ENCODE peak calls at places on chromosomes 16 and 17, in nine cellular contexts. T is K562, I is coronary artery, X is ascending aorta, K is IMR-90, N is stomach, P is tibial nerve, V is kidney, A is Peyer's patch. F is an unnamed sample.

GRCh38 chr17:59838196-59838911 is 54.4 kb downstream of the TUBD1 start:
- DNase-seq in I (no peak), K (no peak), V (peak), N (no peak), P (no peak), T (peak), A (no peak), X (no peak), F (peak)

GRCh38 chr16:87860553-87861299 is 8.6 kb downstream of the SLC7A5 start:
- DNase-seq in I (no peak), K (peak), P (no peak), X (no peak), N (no peak), T (peak), V (no peak), A (no peak), F (peak)

GRCh38 chr17:64349949-64350348 is 40.7 kb downstream of the PECAM1 start:
- DNase-seq in N (no peak), T (no peak), K (no peak), I (no peak), V (no peak), X (no peak), A (no peak), P (no peak), F (no peak)

GRCh38 chr16:4414187-4414909 is 2.0 kb downstream of the CORO7 start:
- DNase-seq in A (no peak), N (peak), P (no peak), X (no peak), T (no peak), I (no peak), V (no peak), K (no peak), F (no peak)

GRCh38 chr17:36496018-36496789 is 9.7 kb downstream of the ZNHIT3 start:
- DNase-seq in A (no peak), I (no peak), V (peak), P (no peak), T (no peak), K (peak), N (no peak), X (no peak), F (peak)

GRCh38 chr16:12971216-12971615 is 69.8 kb downstream of the SHISA9 start:
- DNase-seq in T (peak), A (no peak), N (peak), K (no peak), I (no peak), X (no peak), V (no peak), P (no peak), F (peak)

GRCh38 chr16:12089492-12090161 is 113.1 kb downstream of the SNX29 start:
- DNase-seq in I (no peak), K (peak), N (peak), T (peak), V (peak), A (peak), P (no peak), X (peak), F (peak)

GRCh38 chr17:16916557-16916920 is 55.4 kb downstream of the TNFRSF13B start:
- DNase-seq in T (no peak), A (no peak), X (no peak), V (no peak), K (no peak), N (peak), P (no peak), I (no peak), F (no peak)

GRCh38 chr16:67409631-67410030 is 6.6 kb downstream of the ZDHHC1 start:
- DNase-seq in T (no peak), V (peak), I (no peak), P (no peak), N (no peak), A (no peak), X (no peak), K (no peak), F (no peak)

GRCh38 chr17:81400154-81400938 is 5.1 kb downstream of the BAHCC1 start:
- DNase-seq in I (no peak), A (peak), K (peak), T (peak), N (peak), P (no peak), V (no peak), X (no peak), F (no peak)

GRCh38 chr16:49513040-49513439 is 139.4 kb downstream of the C16orf78 start:
- DNase-seq in A (no peak), V (peak), K (no peak), P (no peak), N (no peak), X (no peak), T (peak), I (no peak), F (no peak)

GRCh38 chr16:29757950-29758466 is 12.2 kb upstream of the C16orf54 start:
- DNase-seq in X (no peak), V (no peak), K (peak), T (no peak), I (no peak), N (no peak), P (no peak), A (no peak), F (peak)

GRCh38 chr17:9209781-9210370 is 188.6 kb downstream of the NTN1 start:
- DNase-seq in T (no peak), V (peak), N (no peak), I (no peak), P (no peak), X (no peak), A (peak), K (no peak), F (no peak)

GRCh38 chr17:80385046-80385445 is 29.9 kb upstream of the ENDOV start:
- DNase-seq in N (no peak), T (no peak), I (peak), V (no peak), X (no peak), K (no peak), P (no peak), A (no peak), F (no peak)

GRCh38 chr16:35431829-35432663 is 1972.6 kb downstream of the TP53TG3F start:
- DNase-seq in N (no peak), K (no peak), A (no peak), X (no peak), T (peak), I (no peak), V (no peak), P (no peak), F (no peak)

GRCh38 chr16:73071131-73071940 is 23.4 kb upstream of the ZFHX3 start:
- DNase-seq in K (no peak), T (no peak), N (peak), I (peak), V (peak), A (peak), X (no peak), P (no peak), F (no peak)

GRCh38 chr16:28212532-28212873 is 738 bp upstream of the XPO6 start:
- DNase-seq in K (peak), P (no peak), T (peak), V (no peak), X (no peak), A (no peak), I (no peak), N (no peak), F (no peak)

GRCh38 chr17:46157443-46158107 is 35.7 kb downstream of the KANSL1 start:
- DNase-seq in V (no peak), P (no peak), A (no peak), X (no peak), N (no peak), T (no peak), I (no peak), K (peak), F (peak)

GRCh38 chr16:50702725-50703124 is 9.3 kb downstream of the NOD2 start:
- DNase-seq in K (no peak), X (no peak), T (no peak), I (no peak), N (no peak), P (no peak), V (no peak), A (no peak), F (no peak)

GRCh38 chr17:17606416-17607000 is 15.0 kb upstream of the PEMT start:
- DNase-seq in N (no peak), T (peak), K (no peak), V (no peak), I (no peak), P (no peak), X (no peak), A (no peak), F (no peak)

GRCh38 chr17:78379134-78379497 is 667 bp downstream of the PGS1 start:
- DNase-seq in X (no peak), T (no peak), K (peak), I (no peak), V (no peak), N (no peak), A (no peak), P (no peak), F (peak)

GRCh38 chr16:24538756-24539294 is 541 bp upstream of the RBBP6 start:
- DNase-seq in X (no peak), T (peak), N (peak), I (no peak), V (no peak), A (no peak), K (no peak), P (no peak), F (peak)

GRCh38 chr17:74274060-74274702 is at the start of gene DNAI2:
- DNase-seq in V (no peak), K (no peak), A (no peak), T (no peak), I (no peak), P (no peak), X (no peak), N (no peak), F (no peak)

GRCh38 chr17:21174719-21175118 is 39.2 kb downstream of the TMEM11 start:
- DNase-seq in N (peak), A (no peak), P (no peak), V (no peak), T (no peak), I (no peak), X (no peak), K (peak), F (peak)

GRCh38 chr16:11136600-11136999 is 119.4 kb downstream of the SOCS1 start:
- DNase-seq in N (no peak), P (no peak), K (no peak), A (no peak), T (no peak), X (no peak), V (no peak), I (no peak), F (peak)

GRCh38 chr16:19472487-19472886 is 49.4 kb downstream of the GDE1 start:
- DNase-seq in V (no peak), A (no peak), X (no peak), N (no peak), K (no peak), I (no peak), T (no peak), P (no peak), F (no peak)

GRCh38 chr17:21275579-21276339 is 8.8 kb upstream of the MAP2K3 start:
- DNase-seq in X (peak), N (peak), A (peak), T (peak), V (peak), P (peak), I (peak), K (peak), F (peak)

GRCh38 chr17:21242026-21242700 is 11.0 kb downstream of the NATD1 start:
- DNase-seq in X (no peak), K (no peak), N (no peak), I (no peak), P (no peak), V (no peak), A (no peak), T (no peak), F (no peak)

GRCh38 chr16:46961373-46962353 is 11.8 kb downstream of the DNAJA2 start:
- DNase-seq in P (no peak), V (no peak), T (no peak), X (no peak), A (no peak), I (no peak), K (peak), N (no peak), F (no peak)

GRCh38 chr17:17809527-17810373 is 27.0 kb downstream of the SREBF1 start:
- DNase-seq in P (peak), X (no peak), V (peak), I (no peak), N (no peak), K (no peak), A (no peak), T (no peak), F (peak)

DNA sequence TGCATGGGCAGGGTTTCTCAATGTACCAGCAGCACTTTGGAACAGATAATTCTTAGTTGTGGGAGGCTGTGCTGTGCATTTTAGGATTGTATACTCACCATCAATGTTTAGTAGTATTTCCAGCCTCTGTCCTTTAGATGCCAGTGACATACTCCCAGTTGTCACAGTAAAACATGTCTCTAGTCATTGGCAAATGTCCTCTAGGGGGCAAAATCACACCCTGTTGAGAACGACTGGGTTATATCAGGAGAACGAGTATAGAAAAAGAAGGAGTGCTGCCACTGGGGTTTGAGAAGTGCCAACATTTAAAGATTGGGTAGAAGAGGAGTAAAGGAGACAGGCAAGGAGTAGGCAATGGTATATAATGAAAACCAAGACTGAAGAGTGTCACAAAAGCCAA is 37.9 kb upstream of the SMIM36 start:
- DNase-seq in X (no peak), K (no peak), P (no peak), V (no peak), T (peak), I (no peak), A (no peak), N (no peak), F (peak)
- TF ChIP-seq CTCF in X (peak), K (no peak), P (peak), V (peak), T (peak), I (no peak), A (no peak), N (no peak), F (peak)

GRCh38 chr16:74771656-74772315 is 2.8 kb downstream of the FA2H start:
- DNase-seq in T (no peak), I (no peak), P (no peak), A (no peak), N (no peak), V (no peak), X (no peak), K (no peak), F (no peak)

GRCh38 chr16:74770826-74771526 is 3.6 kb downstream of the FA2H start:
- DNase-seq in V (no peak), K (no peak), I (no peak), N (no peak), X (no peak), T (no peak), P (no peak), A (no peak), F (no peak)

GRCh38 chr16:74775255-74775654 is 635 bp upstream of the FA2H start:
- DNase-seq in P (no peak), X (no peak), N (no peak), V (no peak), T (no peak), K (no peak), I (no peak), A (no peak), F (no peak)

GRCh38 chr16:74774223-74775139 is at the start of gene FA2H:
- DNase-seq in N (peak), X (no peak), P (peak), V (peak), T (peak), K (peak), I (no peak), A (peak), F (no peak)

DNA sequence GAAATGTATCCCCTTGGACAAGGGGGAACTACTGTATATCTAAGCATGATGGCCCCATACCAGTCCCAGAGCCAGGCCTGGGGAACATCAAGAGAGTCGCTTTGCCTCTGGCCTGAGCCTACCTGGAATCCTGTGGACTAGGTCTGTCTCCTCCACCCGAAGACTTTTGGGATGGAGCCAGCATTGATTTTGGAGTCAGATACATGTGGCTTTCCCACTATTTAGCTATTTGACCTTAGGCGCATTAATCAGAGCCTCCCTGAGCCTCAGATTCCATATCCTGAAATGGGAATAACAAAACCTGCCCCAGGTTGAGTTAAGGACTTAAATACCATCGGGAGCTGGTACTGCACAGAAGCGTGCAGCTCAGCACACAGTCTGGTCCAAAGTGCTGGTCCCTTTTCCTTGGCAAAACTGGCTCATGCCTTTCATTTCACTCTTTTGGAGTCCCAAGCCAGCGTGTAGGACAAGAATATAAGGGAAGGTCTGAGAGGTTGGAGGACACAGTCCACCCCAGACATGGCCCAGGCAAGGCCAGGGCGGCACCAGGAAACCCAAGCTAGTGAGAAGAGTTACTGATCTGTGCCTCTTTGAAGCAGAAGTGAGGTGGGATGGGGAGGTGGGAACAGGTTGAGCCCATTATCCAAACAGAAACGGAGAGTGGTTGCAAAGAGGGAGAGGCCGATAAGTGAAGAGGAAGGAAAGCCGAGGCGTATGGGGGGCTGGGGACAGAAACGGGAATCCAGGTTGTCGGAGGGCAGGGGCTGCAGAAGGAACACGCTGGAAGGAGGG is 993 bp downstream of the FA2H start:
- DNase-seq in X (no peak), N (no peak), I (no peak), K (no peak), P (no peak), T (no peak), V (no peak), A (peak), F (no peak)
- H3K27ac ChIP-seq in X (no peak), N (peak), I (no peak), K (no peak), P (peak), T (no peak), V (peak), A (peak), F (no peak)

GRCh38 chr17:83150369-83151055 is 71.1 kb downstream of the METRNL start:
- DNase-seq in A (no peak), V (no peak), T (no peak), P (no peak), K (no peak), X (no peak), N (no peak), I (no peak), F (no peak)

GRCh38 chr17:83152745-83153611 is 73.6 kb downstream of the METRNL start:
- DNase-seq in N (no peak), X (no peak), V (peak), I (peak), P (peak), T (no peak), K (no peak), A (no peak), F (no peak)

GRCh38 chr17:83152221-83152744 is 72.9 kb downstream of the METRNL start:
- DNase-seq in K (no peak), T (no peak), I (no peak), N (no peak), P (no peak), A (no peak), X (no peak), V (no peak), F (no peak)

GRCh38 chr17:83151056-83151441 is 71.6 kb downstream of the METRNL start:
- DNase-seq in T (no peak), A (no peak), V (no peak), P (peak), K (no peak), X (no peak), N (no peak), I (no peak), F (no peak)

DNA sequence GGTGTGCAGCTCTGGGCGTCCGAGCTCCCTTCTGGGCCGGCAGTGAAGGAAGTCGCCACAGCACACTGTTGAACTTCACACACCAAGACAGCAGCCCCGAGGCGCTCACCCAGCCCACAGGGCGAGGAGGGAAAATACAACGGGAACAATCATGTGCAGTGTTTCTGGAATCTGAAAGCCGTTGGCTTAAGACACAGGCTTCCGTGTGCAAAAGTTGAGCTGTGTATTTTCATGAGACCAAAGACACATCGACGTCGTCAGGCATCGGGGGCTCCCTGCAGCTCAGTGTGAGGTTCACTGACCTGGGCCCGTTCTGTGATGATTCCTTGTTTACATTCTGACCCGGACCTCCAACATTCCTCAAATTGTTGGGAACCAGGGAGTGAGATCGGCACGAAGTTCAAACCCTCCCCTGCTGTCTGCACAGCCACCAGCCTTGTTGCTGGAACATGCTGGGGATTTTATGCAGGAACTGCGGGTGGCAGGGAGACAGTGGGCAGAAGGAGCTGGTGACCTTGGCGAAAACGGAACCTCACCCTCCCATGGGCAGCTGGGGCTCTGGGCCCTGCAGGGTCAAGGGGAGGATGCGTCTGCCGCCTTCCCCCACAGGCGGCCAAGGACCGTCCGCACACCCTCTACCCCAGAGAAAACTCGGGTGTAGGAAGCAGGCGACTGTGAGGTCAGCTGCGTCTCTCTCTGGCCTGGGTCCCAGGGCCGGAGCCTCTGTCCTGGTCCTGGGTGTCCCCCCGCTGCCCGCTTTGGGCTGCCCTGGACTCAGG is 72.2 kb downstream of the METRNL start:
- DNase-seq in X (no peak), V (no peak), I (peak), K (peak), P (no peak), A (no peak), N (no peak), T (no peak), F (peak)
- H3K4me3 ChIP-seq in X (no peak), V (no peak), I (no peak), K (no peak), P (peak), A (no peak), N (no peak), T (no peak), F (no peak)

GRCh38 chr17:7782237-7782636 is 51.8 kb upstream of the KDM6B start:
- DNase-seq in X (no peak), P (no peak), I (no peak), N (no peak), K (peak), A (no peak), T (no peak), V (no peak), F (peak)
- TF ChIP-seq CTCF in X (no peak), P (no peak), I (no peak), N (no peak), K (peak), A (no peak), T (no peak), V (no peak), F (peak)

DNA sequence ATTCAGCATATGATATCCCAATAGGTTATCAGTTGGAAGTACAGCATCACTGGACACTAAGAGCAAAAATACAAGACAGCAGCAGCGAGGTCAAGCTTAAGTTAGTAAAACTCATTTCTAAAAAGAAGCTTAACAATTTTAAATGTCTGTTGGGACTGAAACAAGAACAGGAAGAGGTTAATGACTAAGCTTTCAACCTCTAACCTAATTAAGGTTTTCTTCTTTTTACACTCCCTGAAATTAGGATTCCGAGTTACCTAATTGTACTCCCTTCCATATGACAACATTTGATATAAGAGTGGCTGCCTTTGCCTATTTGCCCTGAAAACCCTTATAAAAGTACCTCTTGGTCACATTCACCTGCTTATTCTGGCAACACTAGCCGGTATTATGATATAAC is 34.3 kb downstream of the CPSF4L start:
- DNase-seq in T (no peak), P (no peak), A (no peak), K (no peak), X (no peak), I (no peak), N (no peak), V (no peak), F (no peak)
- H3K27ac ChIP-seq in T (peak), P (no peak), A (no peak), K (peak), X (no peak), I (no peak), N (peak), V (no peak), F (no peak)